ENCODE peak calls at places on chromosomes 13 and 19, in four cellular contexts. One of them, this sample, is unnamed.

GRCh38 chr19:51808333-51808986 is 13.5 kb downstream of the FPR3 start:
- DNase-seq in transverse colon: no peak
- DNase-seq in A549: no peak
- DNase-seq in stomach: no peak
- DNase-seq in this sample: no peak

GRCh38 chr19:33804021-33804799 is 7.5 kb downstream of the KCTD15 start:
- DNase-seq in transverse colon: peak
- DNase-seq in A549: peak
- DNase-seq in stomach: peak
- DNase-seq in this sample: no peak

GRCh38 chr13:32284927-32285632 is 30.1 kb downstream of the ZAR1L start:
- DNase-seq in transverse colon: no peak
- DNase-seq in A549: no peak
- DNase-seq in stomach: peak
- DNase-seq in this sample: no peak

GRCh38 chr13:20525144-20525600 is 485 bp downstream of the CRYL1 start:
- DNase-seq in transverse colon: peak
- DNase-seq in A549: no peak
- DNase-seq in stomach: peak
- DNase-seq in this sample: no peak

GRCh38 chr19:3813473-3814392 is 27.6 kb upstream of the MATK start:
- DNase-seq in transverse colon: no peak
- DNase-seq in A549: no peak
- DNase-seq in stomach: no peak
- DNase-seq in this sample: no peak

GRCh38 chr13:20387006-20387405 is 138.7 kb downstream of the CRYL1 start:
- DNase-seq in transverse colon: no peak
- DNase-seq in A549: no peak
- DNase-seq in stomach: peak
- DNase-seq in this sample: no peak

GRCh38 chr13:31264146-31264545 is 64.4 kb downstream of the B3GLCT start:
- DNase-seq in transverse colon: no peak
- DNase-seq in A549: no peak
- DNase-seq in stomach: no peak
- DNase-seq in this sample: no peak

GRCh38 chr19:39738809-39739208 is 980 bp upstream of the CLC start:
- DNase-seq in transverse colon: no peak
- DNase-seq in A549: no peak
- DNase-seq in stomach: no peak
- DNase-seq in this sample: no peak

GRCh38 chr13:33322474-33322827 is 36.9 kb upstream of the STARD13 start:
- DNase-seq in transverse colon: peak
- DNase-seq in A549: no peak
- DNase-seq in stomach: no peak
- DNase-seq in this sample: peak

GRCh38 chr13:44103721-44104490 is 224.2 kb downstream of the LACC1 start:
- DNase-seq in transverse colon: peak
- DNase-seq in A549: no peak
- DNase-seq in stomach: no peak
- DNase-seq in this sample: no peak

GRCh38 chr13:101211261-101211660 is 205.0 kb downstream of the NALCN start:
- DNase-seq in transverse colon: no peak
- DNase-seq in A549: peak
- DNase-seq in stomach: no peak
- DNase-seq in this sample: no peak

GRCh38 chr13:111857846-111858560 is 208.9 kb upstream of the SOX1 start:
- DNase-seq in transverse colon: no peak
- DNase-seq in A549: no peak
- DNase-seq in stomach: no peak
- DNase-seq in this sample: no peak

GRCh38 chr19:54469496-54469934 is 3.6 kb downstream of the CDC42EP5 start:
- DNase-seq in transverse colon: peak
- DNase-seq in A549: no peak
- DNase-seq in stomach: peak
- DNase-seq in this sample: peak

GRCh38 chr13:74461011-74461410 is 326.8 kb upstream of the KLF12 start:
- DNase-seq in transverse colon: no peak
- DNase-seq in A549: no peak
- DNase-seq in stomach: no peak
- DNase-seq in this sample: no peak

GRCh38 chr19:44615529-44616247 is 2.3 kb downstream of the IGSF23 start:
- DNase-seq in transverse colon: no peak
- DNase-seq in A549: no peak
- DNase-seq in stomach: no peak
- DNase-seq in this sample: no peak

GRCh38 chr19:38917921-38918491 is 6.0 kb upstream of the CCER2 start:
- DNase-seq in transverse colon: no peak
- DNase-seq in A549: peak
- DNase-seq in stomach: no peak
- DNase-seq in this sample: no peak

GRCh38 chr19:35211545-35212230 is 16.9 kb downstream of the FAM187B start:
- DNase-seq in transverse colon: peak
- DNase-seq in A549: no peak
- DNase-seq in stomach: peak
- DNase-seq in this sample: peak

GRCh38 chr13:102333320-102334181 is 68.3 kb downstream of the FGF14 start:
- DNase-seq in transverse colon: no peak
- DNase-seq in A549: no peak
- DNase-seq in stomach: no peak
- DNase-seq in this sample: no peak

GRCh38 chr13:104953588-104953987 is 1581.9 kb downstream of the EFNB2 start:
- DNase-seq in transverse colon: no peak
- DNase-seq in A549: no peak
- DNase-seq in stomach: no peak
- DNase-seq in this sample: no peak

GRCh38 chr19:17835182-17836006 is 12.4 kb downstream of the JAK3 start:
- DNase-seq in transverse colon: no peak
- DNase-seq in A549: no peak
- DNase-seq in stomach: no peak
- DNase-seq in this sample: no peak

GRCh38 chr19:49847731-49848696 is 2.9 kb upstream of the PTOV1 start:
- DNase-seq in transverse colon: no peak
- DNase-seq in A549: no peak
- DNase-seq in stomach: no peak
- DNase-seq in this sample: no peak

GRCh38 chr13:29676535-29676934 is 81.0 kb upstream of the SLC7A1 start:
- DNase-seq in transverse colon: no peak
- DNase-seq in A549: no peak
- DNase-seq in stomach: no peak
- DNase-seq in this sample: no peak

GRCh38 chr19:42052241-42052863 is 17.7 kb downstream of the GRIK5 start:
- DNase-seq in transverse colon: no peak
- DNase-seq in A549: no peak
- DNase-seq in stomach: no peak
- DNase-seq in this sample: no peak

GRCh38 chr13:76865996-76866503 is 20.2 kb downstream of the KCTD12 start:
- DNase-seq in transverse colon: no peak
- DNase-seq in A549: no peak
- DNase-seq in stomach: no peak
- DNase-seq in this sample: no peak

GRCh38 chr19:808176-808741 is 11.0 kb downstream of the PTBP1 start:
- DNase-seq in transverse colon: no peak
- DNase-seq in A549: no peak
- DNase-seq in stomach: no peak
- DNase-seq in this sample: no peak

GRCh38 chr13:19910336-19911072 is 47.1 kb upstream of the ZMYM5 start:
- DNase-seq in transverse colon: peak
- DNase-seq in A549: peak
- DNase-seq in stomach: peak
- DNase-seq in this sample: no peak

GRCh38 chr13:63304497-63304896 is 1888.8 kb upstream of the PCDH20 start:
- DNase-seq in transverse colon: no peak
- DNase-seq in A549: no peak
- DNase-seq in stomach: no peak
- DNase-seq in this sample: no peak

GRCh38 chr19:15836345-15836594 is 20.8 kb upstream of the OR10H1 start:
- DNase-seq in transverse colon: no peak
- DNase-seq in A549: no peak
- DNase-seq in stomach: no peak
- DNase-seq in this sample: no peak

GRCh38 chr13:94712287-94712811 is at the start of gene SOX21:
- DNase-seq in transverse colon: no peak
- DNase-seq in A549: no peak
- DNase-seq in stomach: no peak
- DNase-seq in this sample: peak

GRCh38 chr19:52248256-52248655 is 21.1 kb upstream of the ZNF766 start:
- DNase-seq in transverse colon: peak
- DNase-seq in A549: no peak
- DNase-seq in stomach: peak
- DNase-seq in this sample: no peak

GRCh38 chr19:56877069-56877715 is 36.7 kb upstream of the PEG3 start:
- DNase-seq in transverse colon: no peak
- DNase-seq in A549: no peak
- DNase-seq in stomach: no peak
- DNase-seq in this sample: no peak

GRCh38 chr19:56884481-56884880 is 44.0 kb upstream of the PEG3 start:
- DNase-seq in transverse colon: no peak
- DNase-seq in A549: no peak
- DNase-seq in stomach: peak
- DNase-seq in this sample: no peak

GRCh38 chr19:56885173-56885679 is 44.7 kb upstream of the PEG3 start:
- DNase-seq in transverse colon: no peak
- DNase-seq in A549: no peak
- DNase-seq in stomach: no peak
- DNase-seq in this sample: no peak

GRCh38 chr19:56875717-56876116 is 35.2 kb upstream of the PEG3 start:
- DNase-seq in transverse colon: no peak
- DNase-seq in A549: no peak
- DNase-seq in stomach: no peak
- DNase-seq in this sample: no peak

DNA sequence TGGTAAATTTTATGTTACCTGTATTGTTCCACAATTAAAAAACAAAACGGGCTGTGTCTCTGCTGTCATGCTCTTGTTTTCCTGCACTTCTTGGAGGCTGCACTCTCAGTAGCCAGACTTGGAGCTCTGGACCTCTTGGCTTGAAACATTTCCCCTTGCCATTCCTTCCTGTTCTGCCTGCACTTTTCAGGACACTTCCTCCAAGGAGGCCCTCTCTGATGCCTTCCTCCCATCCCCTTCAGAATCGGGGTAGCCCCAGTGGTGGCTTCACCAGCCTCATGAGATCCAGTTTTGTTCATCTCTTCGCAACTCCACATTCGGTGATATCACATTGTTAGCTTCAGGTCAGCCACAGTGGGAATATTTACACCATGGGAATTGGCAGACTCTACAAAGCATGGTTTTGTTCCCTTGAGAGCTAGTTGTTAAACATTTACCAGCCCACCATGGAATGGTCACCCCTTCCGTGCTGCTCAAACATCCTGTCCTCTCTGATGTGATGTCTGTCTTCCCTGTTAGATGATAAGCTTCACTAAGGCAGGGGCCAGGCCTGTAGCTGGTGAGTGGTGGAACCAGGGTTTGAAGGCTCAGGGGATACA is 40.2 kb upstream of the PEG3 start:
- DNase-seq in transverse colon: no peak
- DNase-seq in A549: no peak
- DNase-seq in stomach: no peak
- DNase-seq in this sample: no peak
- H3K4me3 ChIP-seq in transverse colon: no peak
- H3K4me3 ChIP-seq in A549: no peak
- H3K4me3 ChIP-seq in stomach: no peak
- H3K4me3 ChIP-seq in this sample: no peak

DNA sequence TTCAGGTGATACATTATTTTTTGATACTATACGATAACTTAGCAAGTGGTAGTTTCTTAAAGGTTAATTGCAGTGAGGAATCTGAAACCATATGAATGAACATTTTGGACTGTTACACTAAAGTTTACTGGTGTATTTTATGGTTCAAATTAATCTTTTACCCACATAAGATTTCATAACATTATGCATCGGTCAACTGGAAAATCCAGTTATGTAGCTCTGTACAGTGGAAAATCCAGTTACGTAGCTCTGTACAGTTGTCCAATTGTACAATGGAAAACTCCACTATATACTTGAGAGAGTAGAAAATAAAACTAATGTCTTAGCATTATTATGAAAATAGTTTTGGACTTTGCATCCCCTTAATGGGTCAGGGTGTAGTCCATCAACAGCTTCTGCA is 2.0 kb upstream of the UBAC2 start:
- DNase-seq in transverse colon: no peak
- DNase-seq in A549: no peak
- DNase-seq in stomach: no peak
- DNase-seq in this sample: no peak
- TF ChIP-seq EP300 in transverse colon: peak
- TF ChIP-seq EP300 in A549: no peak
- TF ChIP-seq EP300 in stomach: no peak
- TF ChIP-seq EP300 in this sample: no peak

DNA sequence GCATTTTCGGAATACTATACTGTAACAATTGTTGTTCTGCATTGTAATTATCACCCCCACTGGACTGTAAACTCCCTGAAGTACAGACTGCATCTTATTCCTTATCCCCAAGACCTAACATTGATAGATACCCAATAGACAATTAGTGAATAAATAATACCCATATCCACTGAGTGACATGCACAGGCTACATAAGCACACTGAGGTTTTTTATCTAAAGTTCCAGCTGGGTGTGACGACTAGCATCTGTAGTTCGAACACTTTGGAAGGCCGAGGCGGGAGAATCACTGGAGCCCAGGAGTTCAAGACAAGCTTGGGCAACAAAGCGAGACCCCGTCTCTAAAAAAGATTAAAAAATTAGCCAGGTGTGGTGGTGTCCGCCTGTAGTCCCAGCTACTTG is 2.5 kb downstream of the KPNA3 start:
- DNase-seq in transverse colon: no peak
- DNase-seq in A549: no peak
- DNase-seq in stomach: no peak
- DNase-seq in this sample: no peak
- H3K4me3 ChIP-seq in transverse colon: no peak
- H3K4me3 ChIP-seq in A549: no peak
- H3K4me3 ChIP-seq in stomach: peak
- H3K4me3 ChIP-seq in this sample: no peak

DNA sequence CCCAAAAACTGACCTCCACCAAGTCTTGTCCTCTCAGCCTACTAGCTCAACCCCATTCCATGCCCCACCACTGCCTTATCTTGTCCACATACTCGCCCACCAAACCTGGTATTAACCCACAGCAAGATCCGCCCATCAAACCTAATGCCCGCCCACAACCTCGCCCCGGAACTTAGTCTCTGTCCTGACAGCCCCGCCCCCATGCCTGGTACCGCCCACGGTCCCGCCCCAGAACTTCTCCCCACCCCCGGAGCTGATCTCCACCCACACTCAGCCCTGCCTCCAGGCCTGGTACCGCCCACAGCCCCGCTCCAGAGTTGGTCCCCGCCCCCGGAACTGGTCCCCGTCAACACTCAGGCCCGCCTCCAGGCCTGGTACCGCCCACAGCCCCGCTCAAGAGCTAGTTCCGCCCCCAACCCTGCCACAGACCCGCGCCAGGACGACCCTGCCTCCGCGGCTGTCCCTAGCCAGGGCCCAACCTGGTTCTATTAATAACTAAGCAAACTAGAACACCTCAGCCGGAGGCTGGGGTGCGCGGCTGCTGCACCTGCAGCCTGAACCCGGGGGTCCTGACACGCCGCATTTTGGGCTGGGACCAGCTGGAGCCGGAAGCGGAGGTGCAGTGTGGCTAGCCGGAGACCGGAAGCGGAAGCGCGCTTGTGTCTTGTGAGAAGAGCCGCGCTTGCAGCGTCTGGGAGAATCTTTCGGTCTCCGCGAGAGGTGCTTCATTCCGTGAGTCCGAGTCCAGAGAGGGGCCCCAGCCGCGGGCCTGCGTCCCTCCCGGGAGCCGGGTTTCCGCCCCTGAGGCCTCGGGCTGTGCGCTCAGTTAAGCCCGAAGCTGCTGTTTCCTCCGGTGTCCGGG is at the start of gene ZNF557:
- DNase-seq in transverse colon: peak
- DNase-seq in A549: peak
- DNase-seq in stomach: peak
- DNase-seq in this sample: peak
- TF ChIP-seq EP300 in transverse colon: no peak
- TF ChIP-seq EP300 in A549: no peak
- TF ChIP-seq EP300 in stomach: no peak
- TF ChIP-seq EP300 in this sample: no peak